ENCODE peak calls at places on chromosomes 7 and 10, in six cellular contexts. I, F, D, K, Z and B are unnamed samples.
A peak's percentile ranks its signal among the peaks of the same experiment; 100 is the strongest.

GRCh38 chr10:119028900-119029612 is 458 bp upstream of the NANOS1 start:
- DNase-seq in I (peak; percentile 79), F (peak; percentile 67), D (peak; percentile 29), K (peak; percentile 97), Z (peak; percentile 92), B (peak; percentile 91)

GRCh38 chr7:44177570-44178131 is 11.6 kb downstream of the GCK start:
- DNase-seq in I (no peak), F (no peak), D (no peak), K (peak; percentile 26), Z (no peak), B (peak; percentile 12)

GRCh38 chr10:2828741-2829140 is 238.6 kb upstream of the PFKP start:
- DNase-seq in I (no peak), F (no peak), D (no peak), K (no peak), Z (no peak), B (no peak)

GRCh38 chr7:27161721-27162547 is 3.4 kb downstream of the HOXA9 start:
- DNase-seq in I (no peak), F (no peak), D (no peak), K (peak; percentile 50), Z (no peak), B (no peak)

GRCh38 chr7:75688200-75689136 is 50.3 kb downstream of the HIP1 start:
- DNase-seq in I (no peak), F (no peak), D (no peak), K (no peak), Z (no peak), B (no peak)

GRCh38 chr10:103765168-103765567 is 90.2 kb downstream of the SH3PXD2A start:
- DNase-seq in I (no peak), F (no peak), D (no peak), K (no peak), Z (no peak), B (no peak)

GRCh38 chr7:117619690-117620089 is 139.9 kb downstream of the CFTR start:
- DNase-seq in I (no peak), F (no peak), D (no peak), K (no peak), Z (no peak), B (no peak)

GRCh38 chr7:137025469-137026175 is 157.2 kb downstream of the CHRM2 start:
- DNase-seq in I (no peak), F (no peak), D (no peak), K (no peak), Z (no peak), B (no peak)

GRCh38 chr7:112874909-112875308 is 84.7 kb upstream of the TMEM168 start:
- DNase-seq in I (no peak), F (no peak), D (no peak), K (no peak), Z (no peak), B (no peak)

GRCh38 chr10:1529806-1530413 is 207.4 kb downstream of the ADARB2 start:
- DNase-seq in I (no peak), F (no peak), D (no peak), K (no peak), Z (no peak), B (no peak)

GRCh38 chr10:77355844-77356243 is 281.8 kb downstream of the KCNMA1 start:
- DNase-seq in I (no peak), F (no peak), D (peak; percentile 75), K (no peak), Z (no peak), B (no peak)

GRCh38 chr7:47267346-47267745 is 314.6 kb downstream of the TNS3 start:
- DNase-seq in I (no peak), F (no peak), D (no peak), K (no peak), Z (no peak), B (no peak)

GRCh38 chr7:48298779-48299178 is 127.5 kb downstream of the ABCA13 start:
- DNase-seq in I (no peak), F (no peak), D (no peak), K (no peak), Z (no peak), B (no peak)

GRCh38 chr7:108605582-108606173 is 36.0 kb downstream of the DNAJB9 start:
- DNase-seq in I (no peak), F (no peak), D (no peak), K (no peak), Z (no peak), B (no peak)

GRCh38 chr7:128206017-128206746 is 34.9 kb upstream of the LEP start:
- DNase-seq in I (no peak), F (no peak), D (no peak), K (no peak), Z (no peak), B (no peak)

GRCh38 chr7:44093102-44093641 is 10.8 kb upstream of the POLM start:
- DNase-seq in I (no peak), F (no peak), D (no peak), K (no peak), Z (no peak), B (no peak)

GRCh38 chr7:52009195-52009594 is 692.6 kb upstream of the COBL start:
- DNase-seq in I (no peak), F (no peak), D (no peak), K (no peak), Z (no peak), B (no peak)

GRCh38 chr10:113614304-113614703 is 49.5 kb downstream of the NRAP start:
- DNase-seq in I (no peak), F (no peak), D (no peak), K (no peak), Z (no peak), B (no peak)

GRCh38 chr10:58359541-58359940 is 24.7 kb downstream of the UBE2D1 start:
- DNase-seq in I (no peak), F (no peak), D (no peak), K (no peak), Z (no peak), B (no peak)

GRCh38 chr10:90884414-90884813 is 12.6 kb downstream of the RPP30 start:
- DNase-seq in I (no peak), F (no peak), D (peak; percentile 19), K (no peak), Z (no peak), B (no peak)

GRCh38 chr10:125146791-125147604 is 13.4 kb downstream of the CTBP2 start:
- DNase-seq in I (peak; percentile 45), F (no peak), D (no peak), K (no peak), Z (no peak), B (no peak)

GRCh38 chr7:3010161-3010560 is 33.5 kb downstream of the CARD11 start:
- DNase-seq in I (no peak), F (no peak), D (no peak), K (no peak), Z (no peak), B (no peak)

DNA sequence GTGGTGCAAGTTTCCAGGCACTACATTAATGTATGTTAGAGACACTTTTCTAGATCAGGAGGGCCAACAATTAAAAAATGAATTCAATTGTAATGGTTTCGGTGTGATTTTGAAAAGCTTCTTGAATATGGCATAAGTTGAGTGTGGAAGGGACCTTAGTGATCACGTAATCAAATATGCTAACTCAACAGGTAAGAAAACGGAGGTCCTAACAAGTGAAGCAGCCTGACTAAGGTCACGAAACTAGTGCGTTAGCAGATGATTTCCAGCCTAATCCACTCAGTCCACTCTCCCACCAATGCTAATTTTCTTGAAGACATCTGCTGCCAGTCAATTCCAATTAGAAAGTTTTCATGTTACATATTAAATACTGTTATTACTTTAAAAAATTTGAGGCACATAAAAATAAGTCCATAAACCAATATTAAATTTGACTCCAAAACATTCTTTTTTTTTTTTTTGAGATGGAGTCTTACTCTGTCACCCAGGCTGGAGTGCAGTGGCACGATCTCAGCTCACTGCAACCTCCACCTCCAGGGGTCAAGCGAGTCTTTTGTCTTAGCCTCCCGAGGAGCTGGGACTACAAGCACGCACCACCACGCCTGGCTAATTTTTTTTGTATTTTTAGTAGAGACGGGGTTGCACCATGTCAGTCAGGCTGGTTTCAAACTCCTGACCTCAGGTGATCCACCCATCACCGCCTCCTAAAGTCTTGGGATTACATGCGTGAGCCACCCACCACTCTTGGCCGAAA is 2.3 kb upstream of the RSBN1L start:
- DNase-seq in I (no peak), F (no peak), D (no peak), K (no peak), Z (no peak), B (no peak)
- H3K4me3 ChIP-seq in I (no peak overlapping the region), F (no peak overlapping the region), D (no peak overlapping the region), K (peak overlapping the region; percentile 26), Z (peak overlapping the region; percentile 83), B (no peak overlapping the region)

GRCh38 chr7:124191030-124191429 is 158.2 kb upstream of the TMEM229A start:
- DNase-seq in I (no peak), F (no peak), D (no peak), K (no peak), Z (no peak), B (no peak)
- H3K4me3 ChIP-seq in I (no peak overlapping the region), F (no peak overlapping the region), D (no peak overlapping the region), K (no peak overlapping the region), Z (no peak overlapping the region), B (no peak overlapping the region)

GRCh38 chr7:138188290-138188858 is 112.1 kb downstream of the AKR1D1 start:
- DNase-seq in I (no peak), F (no peak), D (no peak), K (no peak), Z (no peak), B (no peak)
- H3K4me3 ChIP-seq in I (no peak overlapping the region), F (no peak overlapping the region), D (no peak overlapping the region), K (no peak overlapping the region), Z (no peak overlapping the region), B (no peak overlapping the region)

GRCh38 chr10:97040248-97040584 is 145.5 kb downstream of the SLIT1 start:
- DNase-seq in I (no peak), F (no peak), D (no peak), K (no peak), Z (no peak), B (no peak)

GRCh38 chr10:97039538-97040247 is 146.1 kb downstream of the SLIT1 start:
- DNase-seq in I (no peak), F (no peak), D (no peak), K (no peak), Z (no peak), B (no peak)

GRCh38 chr10:97034958-97035769 is 150.6 kb downstream of the SLIT1 start:
- DNase-seq in I (no peak), F (no peak), D (no peak), K (no peak), Z (no peak), B (no peak)

GRCh38 chr10:97038688-97039087 is 147.1 kb downstream of the SLIT1 start:
- DNase-seq in I (no peak), F (no peak), D (no peak), K (no peak), Z (no peak), B (no peak)

DNA sequence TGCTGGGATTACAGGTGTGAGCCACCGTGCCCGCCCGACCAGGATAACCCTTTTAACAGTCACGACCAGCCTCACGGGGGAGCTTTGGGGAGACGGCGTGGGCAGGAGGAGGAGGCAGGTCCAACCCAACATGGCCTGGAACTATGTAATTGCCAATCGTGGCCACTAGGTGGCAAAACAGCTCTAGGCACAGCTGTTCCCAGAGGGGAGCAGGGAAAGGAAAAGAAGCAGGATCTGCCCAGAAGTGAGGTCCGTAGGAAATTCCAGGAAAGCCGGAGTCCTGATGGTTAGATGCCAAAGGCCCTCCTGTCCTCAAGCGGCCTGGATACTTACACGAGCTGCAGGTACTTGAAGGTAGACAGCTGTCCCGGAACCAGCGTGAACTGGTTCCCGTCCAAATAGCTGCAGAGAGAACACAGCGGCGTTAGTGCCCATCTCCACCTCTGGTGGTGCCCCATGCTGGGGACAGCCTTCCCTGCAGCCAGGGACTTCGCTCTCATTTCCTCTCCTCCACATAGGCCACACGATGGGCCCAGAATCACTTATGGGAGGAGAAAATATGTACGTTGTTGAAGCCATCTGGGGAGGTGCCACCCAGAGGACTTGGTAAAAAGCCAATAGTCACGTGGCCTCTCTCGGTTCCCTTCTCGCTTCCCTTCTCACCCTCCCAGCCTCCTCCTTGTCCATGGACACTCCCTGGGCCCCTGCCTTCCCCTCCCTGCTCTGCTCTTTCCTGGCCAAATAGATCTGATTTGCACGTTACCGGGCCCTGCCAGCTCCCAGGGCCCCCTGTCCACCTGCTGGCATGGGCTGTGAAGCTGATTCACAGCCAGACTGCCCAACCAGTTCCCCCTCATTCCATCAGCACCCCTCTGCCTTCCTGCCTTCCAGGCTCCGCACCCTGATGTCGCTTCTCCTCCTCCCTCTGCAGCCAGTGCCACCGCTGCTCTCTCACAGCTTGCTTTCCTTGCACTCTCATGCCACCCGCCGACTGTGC is 148.1 kb downstream of the SLIT1 start:
- DNase-seq in I (peak; percentile 41), F (peak; percentile 52), D (peak; percentile 18), K (peak; percentile 89), Z (peak; percentile 84), B (peak; percentile 89)
- H3K4me3 ChIP-seq in I (peak overlapping the region; percentile 32), F (peak overlapping the region; percentile 44), D (peak overlapping the region; percentile 36), K (no peak overlapping the region), Z (no peak overlapping the region), B (no peak overlapping the region)